ENCODE peak calls at places on chromosomes 6 and 20, in nine cellular contexts. Z is heart right ventricle, G is H1, B is breast epithelium, A is adrenal gland, W is MM.1S, E is left ventricle myocardium inferior, X is hepatocyte, P is stomach. Y is an unnamed sample.
A peak's percentile ranks its signal among the peaks of the same experiment; 100 is the strongest.

GRCh38 chr6:128164254-128164653 is 263.4 kb upstream of the THEMIS start:
- DNase-seq in Z (no peak), G (no peak), B (no peak), A (no peak), W (no peak), E (no peak), X (no peak), P (no peak), Y (no peak)

GRCh38 chr6:109239192-109239917 is 142.9 kb downstream of the CD164 start:
- DNase-seq in Z (no peak), G (no peak), B (no peak), A (no peak), W (no peak), E (no peak), X (peak; percentile 16), P (no peak), Y (no peak)

GRCh38 chr6:113306552-113307145 is 550.5 kb upstream of the MARCKS start:
- DNase-seq in Z (peak; percentile 40), G (peak; percentile 81), B (peak; percentile 73), A (peak; percentile 63), W (peak; percentile 55), E (peak; percentile 60), X (peak; percentile 74), P (peak; percentile 87), Y (peak; percentile 81)

GRCh38 chr6:4345543-4345942 is 210.2 kb upstream of the ECI2 start:
- DNase-seq in Z (peak; percentile 66), G (no peak), B (no peak), A (no peak), W (no peak), E (peak; percentile 42), X (no peak), P (no peak), Y (no peak)

GRCh38 chr6:40755046-40755681 is 168.0 kb upstream of the LRFN2 start:
- DNase-seq in Z (no peak), G (no peak), B (no peak), A (no peak), W (no peak), E (no peak), X (peak; percentile 68), P (no peak), Y (peak; percentile 66)

GRCh38 chr6:156748504-156748903 is 28.7 kb upstream of the ARID1B start:
- DNase-seq in Z (no peak), G (no peak), B (no peak), A (no peak), W (no peak), E (no peak), X (no peak), P (no peak), Y (no peak)

GRCh38 chr6:138824482-138825134 is 28.7 kb downstream of the ECT2L start:
- DNase-seq in Z (no peak), G (no peak), B (no peak), A (no peak), W (no peak), E (no peak), X (no peak), P (no peak), Y (no peak)

GRCh38 chr20:46307139-46307998 is 929 bp downstream of the CDH22 start:
- DNase-seq in Z (no peak), G (peak; percentile 89), B (no peak), A (peak; percentile 54), W (peak; percentile 63), E (peak; percentile 25), X (peak; percentile 76), P (peak; percentile 52), Y (peak; percentile 74)

GRCh38 chr6:106359989-106360409 is 518 bp upstream of the CRYBG1 start:
- DNase-seq in Z (no peak), G (no peak), B (no peak), A (no peak), W (no peak), E (no peak), X (no peak), P (no peak), Y (no peak)

GRCh38 chr20:37417146-37417856 is 71.4 kb downstream of the SRC start:
- DNase-seq in Z (no peak), G (no peak), B (no peak), A (no peak), W (no peak), E (no peak), X (no peak), P (no peak), Y (no peak)

GRCh38 chr20:50858525-50858924 is 63.7 kb downstream of the BCAS4 start:
- DNase-seq in Z (no peak), G (no peak), B (no peak), A (no peak), W (no peak), E (no peak), X (no peak), P (no peak), Y (no peak)

GRCh38 chr20:47500554-47500953 is 1.1 kb upstream of the NCOA3 start:
- DNase-seq in Z (no peak), G (no peak), B (no peak), A (no peak), W (no peak), E (no peak), X (no peak), P (no peak), Y (no peak)

GRCh38 chr20:62595491-62595890 is 46.8 kb upstream of the SLCO4A1 start:
- DNase-seq in Z (peak; percentile 68), G (no peak), B (peak; percentile 53), A (peak; percentile 88), W (no peak), E (peak; percentile 57), X (peak; percentile 38), P (peak; percentile 67), Y (no peak)

GRCh38 chr6:144310761-144311160 is 25.6 kb downstream of the UTRN start:
- DNase-seq in Z (no peak), G (no peak), B (no peak), A (no peak), W (no peak), E (no peak), X (no peak), P (no peak), Y (no peak)

GRCh38 chr20:11128131-11128831 is 454.5 kb upstream of the JAG1 start:
- DNase-seq in Z (no peak), G (no peak), B (no peak), A (no peak), W (no peak), E (no peak), X (no peak), P (no peak), Y (no peak)

GRCh38 chr6:148166339-148166949 is 176.2 kb upstream of the SASH1 start:
- DNase-seq in Z (peak; percentile 23), G (no peak), B (no peak), A (no peak), W (peak; percentile 18), E (no peak), X (peak; percentile 66), P (no peak), Y (no peak)

GRCh38 chr20:17680836-17681740 is 954 bp downstream of the RRBP1 start:
- DNase-seq in Z (peak; percentile 87), G (peak; percentile 92), B (peak; percentile 83), A (peak; percentile 86), W (peak; percentile 77), E (peak; percentile 86), X (peak; percentile 92), P (peak; percentile 89), Y (peak; percentile 92)
- H3K27ac ChIP-seq in Z (peak overlapping the region; percentile 100), G (peak overlapping the region; percentile 14), B (peak overlapping the region; percentile 93), A (peak overlapping the region; percentile 97), W (peak overlapping the region; percentile 41), E (peak overlapping the region; percentile 98), X (peak overlapping the region; percentile 99), P (peak overlapping the region; percentile 99), Y (peak overlapping the region; percentile 93)

GRCh38 chr20:3995067-3995748 is 20.1 kb downstream of the RNF24 start:
- DNase-seq in Z (no peak), G (no peak), B (no peak), A (no peak), W (no peak), E (no peak), X (no peak), P (no peak), Y (no peak)
- TF ChIP-seq CTCF in Z (no peak), G (no peak), B (no peak), A (no peak), W (no peak), E (no peak), X (no peak), P (no peak), Y (no peak)

GRCh38 chr6:18242062-18242851 is 22.1 kb downstream of the DEK start:
- DNase-seq in Z (no peak), G (no peak), B (no peak), A (peak; percentile 86), W (no peak), E (no peak), X (peak; percentile 50), P (no peak), Y (no peak)
- H3K27ac ChIP-seq in Z (no peak overlapping the region), G (no peak overlapping the region), B (no peak overlapping the region), A (peak overlapping the region; percentile 70), W (no peak overlapping the region), E (no peak overlapping the region), X (no peak overlapping the region), P (no peak overlapping the region), Y (peak overlapping the region; percentile 23)

GRCh38 chr6:135257641-135258405 is 76.7 kb downstream of the MYB start:
- DNase-seq in Z (no peak), G (no peak), B (no peak), A (no peak), W (peak; percentile 7), E (no peak), X (no peak), P (no peak), Y (no peak)
- TF ChIP-seq CTCF in Z (no peak), G (no peak), B (no peak), A (no peak), W (peak; percentile 19), E (no peak), X (peak; percentile 4), P (no peak), Y (no peak)

DNA sequence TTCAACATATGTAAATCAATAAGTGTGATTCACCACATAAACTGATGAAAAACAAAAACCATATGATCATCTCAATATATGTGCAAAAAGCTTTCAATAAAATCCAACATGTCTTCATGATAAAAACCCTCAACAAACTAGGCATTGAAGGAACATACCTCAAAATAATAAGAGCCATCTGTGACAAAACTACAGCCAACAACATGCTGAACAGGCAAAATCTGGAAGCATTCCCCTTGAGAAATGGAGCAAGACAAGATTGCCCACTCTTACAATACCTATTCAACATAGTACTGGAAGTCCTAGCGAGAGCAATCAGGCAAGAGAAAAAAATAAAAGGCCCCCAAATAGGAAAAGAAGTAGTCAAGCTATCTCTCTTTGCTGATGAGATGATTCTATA is 76.5 kb downstream of the OTOR start:
- DNase-seq in Z (no peak), G (no peak), B (no peak), A (no peak), W (no peak), E (no peak), X (no peak), P (no peak), Y (no peak)
- H3K27ac ChIP-seq in Z (no peak overlapping the region), G (no peak overlapping the region), B (no peak overlapping the region), A (no peak overlapping the region), W (no peak overlapping the region), E (no peak overlapping the region), X (no peak overlapping the region), P (no peak overlapping the region), Y (no peak overlapping the region)

GRCh38 chr6:3321875-3322274 is 63.1 kb downstream of the PSMG4 start:
- DNase-seq in Z (no peak), G (no peak), B (no peak), A (no peak), W (no peak), E (no peak), X (no peak), P (peak; percentile 40), Y (no peak)
- TF ChIP-seq CTCF in Z (no peak), G (no peak), B (no peak), A (no peak), W (no peak), E (no peak), X (no peak), P (no peak), Y (no peak)

Y was measured in sigmoid colon.